ENCODE peak calls at places on chromosomes 5 and 9, in ten cellular contexts. X, T, V, N, G, Y, C, D, S and A are unnamed samples.

GRCh38 chr5:15833365-15833764 is 333.4 kb downstream of the FBXL7 start:
- DNase-seq in G (no peak), S (no peak), T (no peak), N (no peak), D (no peak), Y (no peak), C (no peak), V (no peak), X (no peak), A (no peak)

GRCh38 chr9:2216591-2216990 is 201.4 kb downstream of the SMARCA2 start:
- DNase-seq in X (peak; percentile 60), G (no peak), S (no peak), Y (no peak), V (no peak), N (no peak), D (no peak), T (no peak), C (no peak), A (no peak)

GRCh38 chr5:80246995-80247729 is 8.7 kb downstream of the SERINC5 start:
- DNase-seq in G (peak; percentile 32), N (peak; percentile 43), Y (peak; percentile 76), C (peak; percentile 89), V (peak; percentile 87), T (no peak), S (peak; percentile 84), X (peak; percentile 94), D (no peak), A (peak; percentile 70)

GRCh38 chr5:88660326-88660946 is 222.5 kb downstream of the MEF2C start:
- DNase-seq in X (no peak), D (no peak), S (no peak), V (no peak), N (no peak), C (no peak), Y (no peak), T (peak; percentile 67), G (no peak), A (no peak)

GRCh38 chr9:124813496-124814177 is 36.7 kb downstream of the OLFML2A start:
- DNase-seq in Y (no peak), N (no peak), G (no peak), D (no peak), S (no peak), X (peak; percentile 40), C (no peak), V (no peak), T (no peak), A (no peak)

GRCh38 chr9:133129001-133129799 is 8.2 kb upstream of the RALGDS start:
- DNase-seq in T (no peak), V (no peak), G (no peak), X (no peak), N (no peak), C (no peak), D (no peak), S (no peak), Y (no peak), A (no peak)

GRCh38 chr9:34929506-34930102 is 28.5 kb upstream of the PHF24 start:
- DNase-seq in S (no peak), D (no peak), Y (no peak), G (no peak), V (peak; percentile 82), N (no peak), X (no peak), C (peak; percentile 2), T (peak; percentile 80), A (peak; percentile 53)

GRCh38 chr5:175478384-175479124 is at the start of gene SFXN1:
- DNase-seq in S (peak; percentile 86), D (peak; percentile 20), G (peak; percentile 84), V (peak; percentile 91), X (peak; percentile 31), T (peak; percentile 83), N (peak; percentile 80), Y (peak; percentile 61), C (no peak), A (peak; percentile 97)

DNA sequence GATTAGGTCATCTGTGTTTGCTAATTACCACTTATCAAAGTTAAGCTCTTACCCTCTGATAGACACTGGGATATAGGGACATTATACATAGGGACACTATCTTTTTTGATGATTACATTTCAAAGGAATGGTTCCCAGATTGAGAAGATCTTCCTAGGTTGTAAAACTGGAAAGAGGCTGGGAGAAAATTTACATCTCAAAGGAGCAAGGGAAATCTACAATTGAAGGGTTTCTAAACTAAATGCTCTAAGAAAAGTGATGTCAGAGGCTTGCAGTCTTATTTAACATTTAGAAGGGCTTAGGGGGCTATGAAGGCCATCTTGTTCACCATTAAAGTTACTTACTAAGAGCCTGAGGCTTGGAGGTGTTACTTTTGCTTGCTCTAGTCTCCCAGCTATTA is 242.8 kb downstream of the PRR16 start:
- DNase-seq in X (no peak), G (no peak), T (no peak), N (no peak), S (no peak), C (no peak), D (no peak), V (no peak), Y (no peak), A (no peak)
- TF ChIP-seq CTCF in X (no peak), G (no peak), T (no peak), N (no peak), S (no peak), C (no peak), D (no peak), V (no peak), Y (no peak), A (no peak)

GRCh38 chr9:93967020-93967803 is 12.1 kb upstream of the BARX1 start:
- DNase-seq in D (no peak), X (no peak), Y (no peak), V (no peak), N (no peak), G (no peak), S (no peak), T (no peak), C (no peak), A (no peak)

GRCh38 chr9:93964685-93965084 is 9.5 kb upstream of the BARX1 start:
- DNase-seq in S (peak; percentile 46), V (no peak), Y (no peak), C (no peak), X (no peak), G (no peak), N (no peak), D (no peak), T (no peak), A (peak; percentile 8)

GRCh38 chr9:93963969-93964368 is 8.8 kb upstream of the BARX1 start:
- DNase-seq in S (peak; percentile 18), Y (peak; percentile 44), X (no peak), N (no peak), D (no peak), G (no peak), C (no peak), V (peak; percentile 44), T (no peak), A (peak; percentile 4)

GRCh38 chr9:93968451-93969327 is 13.5 kb upstream of the BARX1 start:
- DNase-seq in S (no peak), D (no peak), G (no peak), C (no peak), Y (peak; percentile 32), T (no peak), X (no peak), V (peak; percentile 60), N (no peak), A (no peak)

DNA sequence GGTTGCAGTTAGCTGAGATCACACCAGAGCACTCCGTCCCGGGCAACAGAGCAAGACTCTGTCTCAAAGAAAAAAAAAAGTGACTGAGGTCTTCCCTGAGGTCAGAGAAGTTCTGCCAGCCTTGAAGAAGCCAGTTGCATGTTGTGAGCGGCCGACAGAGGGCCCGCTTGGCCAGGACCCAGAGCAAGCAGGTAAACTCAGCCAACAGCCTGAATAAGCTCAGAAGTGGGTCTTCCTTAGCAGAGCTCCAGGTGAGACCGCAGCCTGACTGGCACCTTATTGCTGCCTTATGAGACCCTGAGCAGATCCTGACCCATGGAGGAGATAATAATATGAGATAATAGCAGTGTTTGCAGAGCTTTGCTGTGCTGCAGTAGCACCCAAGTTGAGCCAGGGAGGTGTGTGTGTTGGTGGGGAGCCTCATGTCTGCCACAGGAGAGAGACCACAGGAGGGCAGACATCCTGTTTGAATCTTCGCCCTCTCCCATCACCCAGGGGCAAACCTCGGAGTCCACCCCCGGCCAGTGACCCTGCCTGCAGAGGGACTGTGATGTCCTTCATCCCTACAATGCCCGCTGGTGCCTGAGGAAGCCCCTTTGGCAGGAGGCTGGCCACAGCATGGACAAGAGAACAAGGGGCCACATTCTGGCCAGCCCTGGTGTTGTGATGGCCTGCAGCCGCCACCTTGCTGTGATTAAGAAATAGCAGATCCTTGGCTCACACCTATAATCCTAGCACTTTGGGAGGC is 10.8 kb upstream of the BARX1 start:
- DNase-seq in S (peak; percentile 52), Y (no peak), G (no peak), V (peak; percentile 87), D (no peak), N (no peak), X (no peak), C (no peak), T (no peak), A (peak; percentile 7)
- TF ChIP-seq CTCF in S (no peak), Y (no peak), G (peak; percentile 16), V (peak; percentile 73), D (no peak), N (no peak), X (peak; percentile 40), C (no peak), T (peak; percentile 60), A (no peak)

DNA sequence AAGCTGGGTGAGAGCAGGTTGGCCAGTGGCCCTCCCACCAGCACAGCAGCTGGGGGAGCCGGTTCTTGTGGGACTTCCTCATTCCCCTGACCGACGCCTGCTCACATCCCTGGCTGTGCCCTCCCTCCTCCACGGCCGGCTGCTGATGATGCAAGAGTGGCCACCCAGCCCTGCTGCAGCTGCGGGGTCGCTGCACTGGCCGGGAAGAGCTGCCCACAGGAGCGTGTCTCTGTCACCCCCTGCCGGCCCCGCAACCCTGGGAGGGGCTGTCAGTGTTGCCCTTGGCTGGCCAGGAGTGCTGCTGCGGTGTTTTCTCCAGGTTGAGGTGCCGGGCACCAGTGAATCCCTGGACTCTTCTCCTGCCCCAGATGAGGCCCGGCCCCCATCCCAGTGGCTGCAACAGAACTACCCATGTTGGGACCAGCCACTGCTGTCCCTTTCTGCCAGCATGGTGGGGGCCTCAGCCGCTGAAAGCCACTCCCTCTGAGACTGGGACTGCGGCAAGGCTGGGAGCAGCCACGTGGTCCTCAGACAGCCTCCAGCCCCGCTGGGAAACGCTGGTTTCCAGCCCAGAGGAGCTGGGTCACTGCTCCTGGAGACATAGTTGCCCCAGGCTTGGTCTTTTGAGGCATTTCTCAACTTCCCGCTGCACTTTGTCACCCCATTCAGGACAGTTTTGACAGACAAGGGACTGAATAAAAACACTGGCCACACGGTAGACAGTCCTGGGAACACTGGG is 739 bp downstream of the CARD9 start:
- DNase-seq in N (peak; percentile 72), X (peak; percentile 75), T (peak; percentile 74), G (peak; percentile 67), S (peak; percentile 80), V (peak; percentile 71), Y (peak; percentile 79), C (no peak), D (peak; percentile 52), A (peak; percentile 65)
- TF ChIP-seq CTCF in N (no peak), X (peak; percentile 58), T (peak; percentile 66), G (no peak), S (no peak), V (no peak), Y (peak; percentile 13), C (no peak), D (peak; percentile 30), A (no peak)

GRCh38 chr5:94788527-94788926 is 170.1 kb downstream of the SLF1 start:
- DNase-seq in C (no peak), V (no peak), N (no peak), D (no peak), G (no peak), X (no peak), T (no peak), S (no peak), Y (no peak), A (no peak)

GRCh38 chr5:94782376-94782775 is 163.9 kb downstream of the SLF1 start:
- DNase-seq in T (no peak), S (no peak), N (no peak), D (no peak), V (no peak), Y (no peak), X (no peak), G (no peak), C (no peak), A (no peak)

GRCh38 chr5:94779684-94780083 is 161.2 kb downstream of the SLF1 start:
- DNase-seq in T (no peak), S (no peak), D (no peak), C (no peak), G (no peak), Y (no peak), X (no peak), V (no peak), N (no peak), A (no peak)

GRCh38 chr5:94785111-94785510 is 166.6 kb downstream of the SLF1 start:
- DNase-seq in T (no peak), S (no peak), D (no peak), V (no peak), C (no peak), X (no peak), Y (no peak), N (no peak), G (no peak), A (no peak)
- TF ChIP-seq CTCF in T (no peak), S (no peak), D (peak; percentile 37), V (peak; percentile 55), C (no peak), X (peak; percentile 51), Y (peak; percentile 49), N (no peak), G (peak; percentile 36), A (no peak)